ENCODE peak calls at places on chromosomes 7 and 10, in five cellular contexts. B is GF-D8, I is hippocampal formation, W is fibroblast of lung, L is GM12865. F is an unnamed sample.

GRCh38 chr10:45000138-45000763 is 472 bp upstream of the ZNF22 start:
- DNase-seq in B (peak; percentile 65), I (no peak), W (peak; percentile 76), L (no peak), F (no peak)

GRCh38 chr10:90148121-90148855 is 446.9 kb downstream of the KIF20B start:
- DNase-seq in B (no peak), I (peak; percentile 13), W (peak; percentile 79), L (peak; percentile 43), F (no peak)

GRCh38 chr10:77713506-77714280 is 76.1 kb upstream of the KCNMA1 start:
- DNase-seq in B (no peak), I (no peak), W (no peak), L (no peak), F (no peak)

GRCh38 chr10:52864459-52865106 is 92.0 kb upstream of the MBL2 start:
- DNase-seq in B (no peak), I (no peak), W (peak; percentile 100), L (peak; percentile 87), F (peak; percentile 60)

GRCh38 chr7:150778014-150778737 is 22.0 kb downstream of the TMEM176B start:
- DNase-seq in B (no peak), I (no peak), W (no peak), L (no peak), F (no peak)

GRCh38 chr7:144842377-144842851 is 6.6 kb upstream of the TPK1 start:
- DNase-seq in B (peak; percentile 96), I (no peak), W (peak; percentile 5), L (peak; percentile 66), F (no peak)

GRCh38 chr10:75512534-75512933 is 81.1 kb downstream of the LRMDA start:
- DNase-seq in B (no peak), I (no peak), W (peak; percentile 78), L (no peak), F (no peak)

GRCh38 chr7:43619213-43620012 is 36.5 kb downstream of the STK17A start:
- DNase-seq in B (no peak), I (no peak), W (no peak), L (no peak), F (no peak)

GRCh38 chr7:28406192-28406591 is 6.1 kb upstream of the CREB5 start:
- DNase-seq in B (no peak), I (no peak), W (no peak), L (no peak), F (no peak)

GRCh38 chr10:131819241-131820072 is 81.4 kb upstream of the PPP2R2D start:
- DNase-seq in B (no peak), I (no peak), W (no peak), L (no peak), F (no peak)

F was measured in iPS DF 19.7.